ENCODE peak calls at places on chromosomes 3 and 15, in seven cellular contexts. I, Y, E, L, A, P and X are unnamed samples.
A peak's percentile ranks its signal among the peaks of the same experiment; 100 is the strongest.

GRCh38 chr3:158727499-158728377 is 4.5 kb downstream of the RARRES1 start:
- DNase-seq in L (peak; percentile 60), Y (no peak), I (no peak), P (peak; percentile 63), A (peak; percentile 61), E (peak; percentile 86), X (no peak)

GRCh38 chr15:27535445-27536129 is 563.5 kb downstream of the OCA2 start:
- DNase-seq in L (no peak), I (no peak), P (no peak), E (peak; percentile 12), A (no peak), Y (no peak), X (no peak)

GRCh38 chr15:101723161-101723873 is 956 bp downstream of the TARS3 start:
- DNase-seq in E (no peak), I (no peak), Y (no peak), A (no peak), P (no peak), L (peak; percentile 23), X (no peak)

GRCh38 chr3:99965681-99966408 is 148.2 kb downstream of the CMSS1 start:
- DNase-seq in I (no peak), L (no peak), E (no peak), Y (no peak), P (no peak), A (no peak), X (no peak)

GRCh38 chr3:64552160-64552559 is 135.6 kb downstream of the ADAMTS9 start:
- DNase-seq in Y (no peak), P (no peak), E (no peak), L (no peak), A (no peak), I (no peak), X (no peak)

GRCh38 chr3:129240436-129240835 is 9.0 kb upstream of the COPG1 start:
- DNase-seq in E (no peak), A (no peak), I (no peak), L (no peak), Y (no peak), P (no peak), X (no peak)

GRCh38 chr3:173398111-173398479 is 551 bp downstream of the NLGN1 start:
- DNase-seq in I (no peak), Y (no peak), E (peak; percentile 59), L (peak; percentile 61), P (peak; percentile 24), A (peak; percentile 30), X (no peak)

GRCh38 chr3:16998236-16998923 is 113.6 kb downstream of the PLCL2 start:
- DNase-seq in P (no peak), L (no peak), Y (no peak), A (no peak), E (no peak), I (no peak), X (no peak)

GRCh38 chr3:10777627-10778026 is 38.4 kb upstream of the SLC6A11 start:
- DNase-seq in P (no peak), A (no peak), L (no peak), E (no peak), Y (no peak), I (no peak), X (no peak)

GRCh38 chr15:101435761-101436160 is 53.7 kb downstream of the PCSK6 start:
- DNase-seq in I (no peak), P (no peak), Y (no peak), L (no peak), A (no peak), E (no peak), X (no peak)

GRCh38 chr15:34616613-34617012 is 33.2 kb upstream of the GOLGA8B start:
- DNase-seq in P (no peak), I (no peak), L (peak; percentile 36), Y (no peak), A (peak; percentile 69), E (peak; percentile 11), X (no peak)

GRCh38 chr15:22227411-22227810 is 147.1 kb downstream of the OR4M2 start:
- DNase-seq in A (no peak), I (no peak), P (no peak), Y (no peak), E (no peak), L (no peak), X (peak; percentile 62)

GRCh38 chr3:179265092-179265491 is 14.2 kb upstream of the KCNMB3 start:
- DNase-seq in P (no peak), I (no peak), Y (no peak), L (no peak), E (no peak), A (no peak), X (no peak)

GRCh38 chr3:129686941-129687340 is 80.5 kb upstream of the PLXND1 start:
- DNase-seq in E (peak; percentile 32), L (peak; percentile 7), Y (no peak), A (no peak), I (no peak), P (no peak), X (no peak)

GRCh38 chr3:33491697-33492096 is 51.5 kb upstream of the UBP1 start:
- DNase-seq in L (no peak), I (no peak), E (no peak), A (no peak), P (no peak), Y (no peak), X (no peak)

GRCh38 chr15:66565141-66565595 is 630 bp downstream of the LCTL start:
- DNase-seq in Y (no peak), E (peak; percentile 32), L (no peak), A (no peak), P (no peak), I (no peak), X (peak; percentile 52)

GRCh38 chr15:66569461-66570137 is 3.8 kb upstream of the LCTL start:
- DNase-seq in A (no peak), Y (no peak), P (no peak), E (no peak), L (no peak), I (no peak), X (peak; percentile 33)

GRCh38 chr15:66565731-66566130 is at the start of gene LCTL:
- DNase-seq in Y (no peak), E (peak; percentile 82), I (no peak), A (peak; percentile 34), L (peak; percentile 74), P (no peak), X (peak; percentile 37)

GRCh38 chr15:66567897-66568296 is 2.1 kb upstream of the LCTL start:
- DNase-seq in Y (no peak), E (no peak), P (no peak), L (no peak), I (no peak), A (no peak), X (peak; percentile 42)

DNA sequence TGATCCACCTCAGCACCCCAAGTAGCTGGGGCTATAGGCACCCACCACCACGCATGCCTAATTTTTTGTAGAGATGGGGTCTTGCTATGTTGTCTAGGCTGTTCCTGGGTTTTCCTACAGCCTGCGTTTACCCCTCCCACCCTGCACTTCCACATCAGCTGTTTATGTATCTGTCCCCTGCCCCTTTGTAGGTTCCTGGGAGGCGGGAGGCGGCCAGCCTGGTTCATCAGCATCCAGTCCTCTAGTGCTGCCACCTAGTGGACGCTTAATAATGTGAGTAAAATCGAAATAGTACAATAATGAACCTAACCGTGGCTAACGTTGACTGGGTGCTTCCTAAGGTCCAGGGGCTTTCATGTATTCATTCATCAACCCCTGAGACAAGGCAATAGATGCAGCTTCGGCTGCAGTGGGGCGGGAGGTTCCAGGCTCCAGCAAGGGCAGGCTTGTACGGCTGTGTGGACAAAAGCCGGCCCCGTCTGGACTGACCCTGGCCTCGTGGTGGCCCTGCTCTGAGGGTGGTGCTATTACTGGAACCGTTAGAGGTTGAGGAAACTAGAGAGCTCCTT is 1.2 kb upstream of the LCTL start:
- DNase-seq in A (peak; percentile 85), P (peak; percentile 48), I (peak; percentile 54), Y (peak; percentile 32), E (peak; percentile 95), L (peak; percentile 50), X (peak; percentile 71)
- TF ChIP-seq CTCF in A (peak; percentile 64), P (peak; percentile 59), I (peak; percentile 66), Y (peak; percentile 78), E (peak; percentile 86), L (peak; percentile 59), X (peak; percentile 70)

DNA sequence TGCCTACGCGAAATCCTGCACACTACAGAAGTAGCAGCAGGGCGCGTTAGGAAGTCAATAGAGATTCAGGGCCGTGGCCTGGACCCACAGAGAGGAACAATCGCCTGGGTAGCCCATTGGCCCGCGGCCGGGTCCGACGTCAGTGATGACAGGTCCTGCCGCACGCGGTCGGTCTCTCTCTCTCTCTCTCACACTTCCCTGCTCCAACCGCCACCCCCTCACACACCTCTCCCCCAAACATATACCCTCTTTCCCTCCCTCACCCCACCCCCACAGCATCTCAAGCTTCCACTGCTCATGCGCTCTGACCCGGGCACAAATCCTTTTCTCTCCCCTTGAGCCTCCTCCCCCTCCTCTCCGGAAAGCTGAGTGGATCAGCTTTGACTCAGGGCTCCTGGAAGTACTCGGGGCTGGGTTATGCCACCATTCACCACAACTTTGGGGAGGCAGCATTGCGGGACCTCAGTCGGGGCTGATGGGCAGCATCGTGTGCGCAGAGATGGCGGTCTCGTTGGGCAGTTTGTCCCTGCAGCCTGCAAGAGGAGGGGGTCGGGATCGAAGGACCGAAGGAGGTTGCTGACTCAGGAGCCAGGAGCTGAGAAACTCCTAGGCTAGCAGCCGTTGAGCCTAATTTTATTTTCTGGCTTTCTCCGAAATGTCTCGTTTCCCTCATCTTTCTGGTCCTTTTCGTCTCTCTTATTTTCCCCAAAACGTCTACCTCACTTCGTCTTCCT is 9.0 kb downstream of the ZIC4 start:
- DNase-seq in P (no peak), Y (no peak), I (no peak), A (no peak), E (peak; percentile 94), L (peak; percentile 48), X (no peak)
- H3K27me3 ChIP-seq in P (peaks cover 94% of the 10 kb centered on the region), Y (peaks cover 100% of the 10 kb centered on the region), I (peaks cover 8% of the 10 kb centered on the region), A (peaks cover 100% of the 10 kb centered on the region), E (peaks cover 100% of the 10 kb centered on the region), L (peaks cover 13% of the 10 kb centered on the region), X (peaks cover 89% of the 10 kb centered on the region)

DNA sequence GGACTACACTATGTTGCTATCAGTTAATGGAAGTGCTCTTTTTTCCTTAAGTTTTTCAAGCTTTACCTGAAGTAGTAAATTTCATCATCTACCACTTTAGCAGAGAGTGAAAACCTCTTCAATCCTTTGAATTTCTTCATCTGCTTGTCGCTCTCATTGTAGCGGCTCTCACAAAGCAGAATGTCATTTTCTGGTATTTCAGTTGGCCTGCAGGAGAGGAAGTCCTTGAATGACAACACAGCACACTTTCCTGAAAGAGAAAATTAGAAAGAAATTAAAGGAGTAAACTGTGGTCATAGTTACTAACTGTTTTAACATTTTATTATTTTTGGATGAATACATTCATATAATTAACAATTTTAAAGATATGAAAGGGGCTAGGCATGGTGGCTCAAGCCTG is 27.6 kb downstream of the UQCC5 start:
- DNase-seq in A (no peak), I (no peak), L (no peak), E (no peak), P (no peak), Y (no peak), X (no peak)
- H3K36me3 ChIP-seq in A (peaks cover 38% of the 10 kb centered on the region), I (peaks cover 83% of the 10 kb centered on the region), L (peaks cover 39% of the 10 kb centered on the region), E (peaks cover 33% of the 10 kb centered on the region), P (peaks cover 45% of the 10 kb centered on the region), Y (peaks cover 69% of the 10 kb centered on the region), X (peaks cover 61% of the 10 kb centered on the region)

GRCh38 chr3:59653405-59654119 is 603.7 kb upstream of the CFAP20DC start:
- DNase-seq in Y (no peak), P (no peak), I (no peak), E (no peak), A (no peak), L (no peak), X (no peak)
- TF ChIP-seq CTCF in Y (no peak), P (no peak), I (no peak), E (peak; percentile 21), A (no peak), L (no peak), X (no peak)